ENCODE peak calls at places on chromosome 15, in five cellular contexts. N is SJSA1, B is IMR-90, J is breast epithelium, P is endodermal cell. Q is an unnamed sample.
A peak's percentile ranks its signal among the peaks of the same experiment; 100 is the strongest.

GRCh38 chr15:96345560-96346389 is 15.3 kb downstream of the NR2F2 start:
- DNase-seq in N (peak; percentile 41), B (peak; percentile 83), J (peak; percentile 61), P (peak; percentile 86), Q (no peak)

GRCh38 chr15:51051776-51052175 is 42.9 kb downstream of the TNFAIP8L3 start:
- DNase-seq in N (no peak), B (no peak), J (peak; percentile 67), P (no peak), Q (no peak)

GRCh38 chr15:42364529-42364928 is 5.2 kb downstream of the CAPN3 start:
- DNase-seq in N (no peak), B (no peak), J (no peak), P (no peak), Q (no peak)

GRCh38 chr15:92268900-92269299 is 124.8 kb upstream of the ST8SIA2 start:
- DNase-seq in N (no peak), B (no peak), J (no peak), P (peak; percentile 82), Q (no peak)

GRCh38 chr15:73704869-73705645 is 20.9 kb downstream of the CD276 start:
- DNase-seq in N (peak; percentile 36), B (peak; percentile 28), J (no peak), P (peak; percentile 92), Q (no peak)

GRCh38 chr15:61327019-61327631 is 98.0 kb upstream of the RORA start:
- DNase-seq in N (no peak), B (no peak), J (no peak), P (no peak), Q (no peak)

GRCh38 chr15:43111354-43111753 is 5.5 kb upstream of the UBR1 start:
- DNase-seq in N (no peak), B (no peak), J (no peak), P (no peak), Q (no peak)

GRCh38 chr15:63999177-63999576 is 47.1 kb downstream of the DAPK2 start:
- DNase-seq in N (no peak), B (no peak), J (no peak), P (no peak), Q (no peak)

GRCh38 chr15:90860942-90861675 is 7.3 kb upstream of the FURIN start:
- DNase-seq in N (no peak), B (no peak), J (no peak), P (no peak), Q (no peak)

GRCh38 chr15:78182821-78183220 is 33.7 kb downstream of the IDH3A start:
- DNase-seq in N (no peak), B (no peak), J (no peak), P (no peak), Q (no peak)

GRCh38 chr15:62900071-62900812 is 142.3 kb upstream of the TPM1 start:
- DNase-seq in N (no peak), B (no peak), J (no peak), P (no peak), Q (no peak)

GRCh38 chr15:99511865-99512632 is 53.7 kb upstream of the MEF2A start:
- DNase-seq in N (no peak), B (no peak), J (no peak), P (no peak), Q (no peak)

GRCh38 chr15:90873998-90874605 is 5.7 kb downstream of the FURIN start:
- DNase-seq in N (no peak), B (no peak), J (no peak), P (peak; percentile 81), Q (no peak)

GRCh38 chr15:62672268-62672667 is 370.3 kb upstream of the TPM1 start:
- DNase-seq in N (no peak), B (peak; percentile 15), J (no peak), P (no peak), Q (no peak)

GRCh38 chr15:31308185-31308639 is 18.4 kb upstream of the KLF13 start:
- DNase-seq in N (no peak), B (no peak), J (no peak), P (peak; percentile 59), Q (no peak)

GRCh38 chr15:64162478-64162868 is 349 bp downstream of the PPIB start:
- DNase-seq in N (no peak), B (no peak), J (no peak), P (no peak), Q (peak; percentile 79)

GRCh38 chr15:74043425-74044266 is 38.7 kb downstream of the GOLGA6A start:
- DNase-seq in N (no peak), B (no peak), J (no peak), P (no peak), Q (no peak)

GRCh38 chr15:43067717-43068461 is 37.9 kb downstream of the UBR1 start:
- DNase-seq in N (peak; percentile 31), B (peak; percentile 52), J (no peak), P (no peak), Q (no peak)

GRCh38 chr15:91857772-91858171 is 4.3 kb downstream of the SLCO3A1 start:
- DNase-seq in N (no peak), B (no peak), J (no peak), P (no peak), Q (no peak)

GRCh38 chr15:85839637-85840036 is 44.9 kb upstream of the KLHL25 start:
- DNase-seq in N (no peak), B (no peak), J (no peak), P (peak; percentile 38), Q (no peak)

GRCh38 chr15:69973102-69973714 is 124.5 kb downstream of the TLE3 start:
- DNase-seq in N (peak; percentile 10), B (peak; percentile 37), J (no peak), P (peak; percentile 81), Q (no peak)

GRCh38 chr15:93152264-93152884 is 63.4 kb upstream of the RGMA start:
- DNase-seq in N (no peak), B (no peak), J (no peak), P (no peak), Q (no peak)

GRCh38 chr15:96325579-96326331 is 4.7 kb upstream of the NR2F2 start:
- DNase-seq in N (peak; percentile 72), B (peak; percentile 70), J (no peak), P (peak; percentile 52), Q (no peak)

DNA sequence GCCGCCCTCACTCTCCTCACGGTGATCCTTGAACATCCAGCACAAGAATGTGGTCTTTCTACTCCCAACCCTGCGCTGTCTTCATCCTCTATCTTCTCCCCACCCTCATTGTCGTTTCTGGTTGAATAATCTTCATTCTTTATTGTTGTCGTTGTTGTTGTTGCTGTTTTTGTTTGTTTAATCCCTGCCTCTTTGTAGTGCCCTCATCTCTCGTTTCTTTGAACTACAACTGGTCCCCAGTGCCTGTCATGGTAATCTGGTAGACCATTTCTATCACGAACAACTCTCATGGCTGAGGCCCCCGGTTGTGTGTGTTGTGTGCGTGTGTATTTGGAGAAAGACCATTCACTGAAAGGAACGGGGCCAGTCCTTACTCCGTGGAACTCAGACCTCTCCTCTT is 1.3 kb upstream of the MYO5A start:
- DNase-seq in N (no peak), B (no peak), J (no peak), P (no peak), Q (no peak)
- H3K27ac ChIP-seq in N (no peak overlapping the region), B (no peak overlapping the region), J (no peak overlapping the region), P (no peak overlapping the region), Q (no peak overlapping the region)

GRCh38 chr15:48564690-48565089 is 80.8 kb downstream of the FBN1 start:
- DNase-seq in N (no peak), B (no peak), J (no peak), P (no peak), Q (no peak)

GRCh38 chr15:48560321-48561051 is 85.0 kb downstream of the FBN1 start:
- DNase-seq in N (no peak), B (no peak), J (no peak), P (no peak), Q (no peak)

GRCh38 chr15:48566669-48567068 is 78.8 kb downstream of the FBN1 start:
- DNase-seq in N (peak; percentile 50), B (peak; percentile 65), J (no peak), P (no peak), Q (no peak)

GRCh38 chr15:48565560-48566482 is 79.7 kb downstream of the FBN1 start:
- DNase-seq in N (peak; percentile 80), B (peak; percentile 91), J (no peak), P (no peak), Q (no peak)

GRCh38 chr15:48563944-48564343 is 81.6 kb downstream of the FBN1 start:
- DNase-seq in N (peak; percentile 91), B (no peak), J (no peak), P (no peak), Q (no peak)
- H3K27ac ChIP-seq in N (peak overlapping the region; percentile 91), B (no peak overlapping the region), J (no peak overlapping the region), P (no peak overlapping the region), Q (no peak overlapping the region)

GRCh38 chr15:75177360-75178071 is 24.2 kb upstream of the C15orf39 start:
- DNase-seq in N (no peak), B (no peak), J (no peak), P (peak; percentile 59), Q (no peak)
- H3K27ac ChIP-seq in N (no peak overlapping the region), B (no peak overlapping the region), J (peak overlapping the region; percentile 87), P (no peak overlapping the region), Q (peak overlapping the region; percentile 71)

GRCh38 chr15:40081691-40082194 is 26.9 kb downstream of the BMF start:
- DNase-seq in N (peak; percentile 62), B (peak; percentile 75), J (peak; percentile 80), P (peak; percentile 83), Q (peak; percentile 76)
- H3K27ac ChIP-seq in N (peak overlapping the region; percentile 30), B (peak overlapping the region; percentile 68), J (peak overlapping the region; percentile 85), P (peak overlapping the region; percentile 92), Q (peak overlapping the region; percentile 73)

GRCh38 chr15:26295331-26295730 is 432.2 kb upstream of the ATP10A start:
- DNase-seq in N (no peak), B (no peak), J (no peak), P (no peak), Q (no peak)

GRCh38 chr15:26294062-26294689 is 431.0 kb upstream of the ATP10A start:
- DNase-seq in N (no peak), B (no peak), J (no peak), P (peak; percentile 91), Q (no peak)

GRCh38 chr15:26298010-26298661 is 435.0 kb upstream of the ATP10A start:
- DNase-seq in N (no peak), B (no peak), J (no peak), P (no peak), Q (no peak)

DNA sequence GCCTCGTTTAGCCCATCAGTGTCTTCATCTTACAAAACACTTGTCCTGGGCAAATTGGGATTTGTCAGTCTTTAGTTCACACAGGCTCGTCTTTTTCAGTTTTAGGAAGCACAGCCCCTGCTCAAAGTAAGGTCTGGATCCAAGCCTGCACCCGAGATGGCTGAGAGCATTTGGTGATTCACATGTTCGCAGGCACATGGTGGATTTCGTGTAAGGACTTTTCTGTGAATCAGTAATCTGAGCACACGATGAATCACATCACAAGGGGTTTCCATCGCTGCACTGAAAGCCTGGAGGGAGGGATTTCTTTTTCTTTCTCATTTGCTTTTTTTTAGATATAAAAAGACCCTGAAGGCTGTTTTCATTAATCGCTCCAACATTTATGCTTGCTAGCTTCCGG is 435.5 kb upstream of the ATP10A start:
- DNase-seq in N (no peak), B (no peak), J (no peak), P (no peak), Q (no peak)
- H3K27ac ChIP-seq in N (no peak overlapping the region), B (no peak overlapping the region), J (no peak overlapping the region), P (no peak overlapping the region), Q (no peak overlapping the region)

DNA sequence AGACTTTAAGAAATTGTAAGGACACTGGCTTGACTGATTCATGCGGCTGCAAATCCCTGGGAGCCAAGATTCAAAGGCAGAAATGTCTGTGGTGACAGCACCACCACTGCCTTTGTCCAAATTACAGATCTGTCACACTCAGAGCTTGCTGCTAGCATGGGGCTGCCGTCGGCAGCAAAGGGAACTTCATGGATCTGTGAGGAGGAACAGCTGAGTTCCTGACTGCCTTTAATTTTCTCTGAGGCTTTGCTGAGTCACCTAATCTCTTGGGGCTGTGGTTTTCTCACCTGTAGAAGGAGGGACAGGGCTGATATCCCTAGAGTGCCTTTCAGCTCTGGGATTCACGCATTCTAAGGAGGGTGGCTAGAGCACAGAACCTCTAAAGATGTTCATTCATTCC is 4.1 kb upstream of the PAK6 start:
- DNase-seq in N (no peak), B (no peak), J (no peak), P (peak; percentile 70), Q (no peak)
- H3K27ac ChIP-seq in N (no peak overlapping the region), B (no peak overlapping the region), J (no peak overlapping the region), P (peak overlapping the region; percentile 61), Q (peak overlapping the region; percentile 80)

Q was measured in suprapubic skin.